ENCODE peak calls at places on chromosomes 2 and 18, in eight cellular contexts. V is left cardiac atrium; K is pancreas; G is left ventricle myocardium inferior; L is stimulated activated CD8-positive, alpha-beta memory T cell treated with anti-CD3 and anti-CD28 coated beads, Interleukin-7, amount 100 ng/mL, for 1 hour; A is pulmonary artery endothelial cell; E is NCI-H774; X is fibroblast of lung. M is an unnamed sample.

GRCh38 chr2:73324126-73324525 is 30.8 kb upstream of the EGR4 start:
- DNase-seq in L (no peak), V (no peak), X (no peak), K (no peak), A (no peak), G (no peak), E (no peak), M (no peak)

GRCh38 chr2:173349295-173349694 is 5.4 kb upstream of the CDCA7 start:
- DNase-seq in A (no peak), X (no peak), G (no peak), K (no peak), L (no peak), E (no peak), V (no peak), M (no peak)

GRCh38 chr2:191521608-191522208 is 156.2 kb upstream of the NABP1 start:
- DNase-seq in G (no peak), L (no peak), V (no peak), A (no peak), E (peak), K (no peak), X (peak), M (peak)

GRCh38 chr18:64100136-64100922 is 48.6 kb downstream of the LINC00305 start:
- DNase-seq in L (no peak), A (no peak), X (no peak), E (no peak), G (no peak), K (no peak), V (no peak), M (no peak)

GRCh38 chr2:111161971-111162370 is 41.3 kb downstream of the BCL2L11 start:
- DNase-seq in G (peak), K (peak), X (no peak), A (no peak), L (no peak), V (peak), E (peak), M (no peak)

GRCh38 chr2:182594286-182594685 is 121.8 kb upstream of the DNAJC10 start:
- DNase-seq in L (no peak), G (no peak), A (no peak), X (peak), K (no peak), V (no peak), E (no peak), M (peak)

GRCh38 chr2:173741715-173742114 is 223.5 kb downstream of the SP3 start:
- DNase-seq in K (no peak), E (no peak), V (no peak), X (no peak), G (no peak), A (no peak), L (no peak), M (no peak)

GRCh38 chr2:235201796-235202195 is 250.0 kb downstream of the SH3BP4 start:
- DNase-seq in K (no peak), G (no peak), E (no peak), A (no peak), X (no peak), L (no peak), V (no peak), M (no peak)

GRCh38 chr2:87996570-87996969 is 19.8 kb downstream of the RNU2-63P start:
- DNase-seq in V (no peak), L (no peak), X (no peak), E (no peak), G (no peak), K (no peak), A (no peak), M (no peak)

GRCh38 chr2:78237704-78238103 is 715.5 kb upstream of the LRRTM4 start:
- DNase-seq in K (no peak), E (no peak), X (no peak), V (no peak), G (no peak), L (no peak), A (no peak), M (no peak)

GRCh38 chr2:234677758-234678538 is 181.1 kb upstream of the ARL4C start:
- DNase-seq in K (no peak), A (no peak), X (peak), V (no peak), G (no peak), L (no peak), E (no peak), M (peak)

GRCh38 chr18:49340446-49340845 is 120.0 kb downstream of the DYM start:
- DNase-seq in X (peak), V (no peak), L (no peak), A (no peak), G (no peak), K (no peak), E (no peak), M (peak)

GRCh38 chr2:159030674-159031380 is 62.4 kb downstream of the TANC1 start:
- DNase-seq in L (no peak), V (peak), G (peak), X (peak), A (peak), K (no peak), E (no peak), M (peak)

GRCh38 chr2:226483745-226484619 is 315.6 kb downstream of the IRS1 start:
- DNase-seq in E (no peak), G (no peak), A (no peak), X (peak), K (no peak), V (no peak), L (no peak), M (peak)

GRCh38 chr2:210534879-210535278 is 21.5 kb upstream of the CPS1 start:
- DNase-seq in X (no peak), V (no peak), L (no peak), K (no peak), E (no peak), A (no peak), G (no peak), M (no peak)

GRCh38 chr18:2797951-2798350 is 48.9 kb upstream of the EMILIN2 start:
- DNase-seq in G (no peak), K (no peak), L (no peak), A (no peak), X (no peak), E (no peak), V (no peak), M (no peak)

GRCh38 chr2:131154071-131154531 is 49.0 kb downstream of the PLEKHB2 start:
- DNase-seq in E (peak), K (peak), G (no peak), X (peak), A (peak), L (peak), V (peak), M (peak)

GRCh38 chr18:35122586-35123224 is 81.5 kb downstream of the MAPRE2 start:
- DNase-seq in K (no peak), A (no peak), V (no peak), G (no peak), L (no peak), X (no peak), E (no peak), M (no peak)

GRCh38 chr2:43676322-43677050 is at the start of gene C1GALT1C1L:
- DNase-seq in K (peak), L (no peak), G (peak), A (no peak), V (peak), E (peak), X (peak), M (peak)